ENCODE peak calls at places on chromosomes 3 and 15, in nine cellular contexts. O is EL; V is fibroblast of pulmonary artery; U is ovary; P is mucosa of descending colon; S is transverse colon; L is amniotic stem cell; G is stimulated activated naive CD4-positive, alpha-beta T cell; Y is HT-29. Z is an unnamed sample.

GRCh38 chr3:187276397-187277128 is 15.0 kb downstream of the MASP1 start:
- DNase-seq in O (no peak), V (no peak), U (no peak), P (no peak), S (no peak), L (no peak), G (no peak), Y (no peak), Z (no peak)

GRCh38 chr3:30873667-30874066 is 20.8 kb downstream of the GADL1 start:
- DNase-seq in O (peak; percentile 21), V (no peak), U (no peak), P (no peak), S (no peak), L (no peak), G (no peak), Y (no peak), Z (no peak)

GRCh38 chr3:52204337-52205073 is 6.5 kb downstream of the ALAS1 start:
- DNase-seq in O (peak; percentile 24), V (no peak), U (no peak), P (no peak), S (peak; percentile 37), L (no peak), G (no peak), Y (peak; percentile 12), Z (no peak)

GRCh38 chr15:62946940-62947339 is 95.6 kb upstream of the TPM1 start:
- DNase-seq in O (no peak), V (no peak), U (no peak), P (no peak), S (no peak), L (no peak), G (no peak), Y (no peak), Z (no peak)

GRCh38 chr15:51727141-51727897 is 10.1 kb downstream of the LYSMD2 start:
- DNase-seq in O (peak; percentile 77), V (no peak), U (no peak), P (no peak), S (no peak), L (no peak), G (no peak), Y (no peak), Z (no peak)

GRCh38 chr3:43161684-43162512 is 56.0 kb upstream of the POMGNT2 start:
- DNase-seq in O (peak; percentile 59), V (peak; percentile 84), U (no peak), P (no peak), S (no peak), L (peak; percentile 53), G (no peak), Y (peak; percentile 35), Z (no peak)

GRCh38 chr15:66253643-66254363 is at the start of gene MEGF11:
- DNase-seq in O (peak; percentile 33), V (peak; percentile 41), U (peak; percentile 26), P (no peak), S (peak; percentile 13), L (no peak), G (no peak), Y (no peak), Z (no peak)

GRCh38 chr3:16803019-16803418 is 81.7 kb upstream of the PLCL2 start:
- DNase-seq in O (no peak), V (no peak), U (no peak), P (no peak), S (no peak), L (no peak), G (no peak), Y (no peak), Z (no peak)

GRCh38 chr3:183494341-183494740 is 61.2 kb downstream of the KLHL6 start:
- DNase-seq in O (no peak), V (no peak), U (no peak), P (no peak), S (no peak), L (no peak), G (no peak), Y (no peak), Z (no peak)

GRCh38 chr3:185677146-185677829 is 91.2 kb downstream of the SENP2 start:
- DNase-seq in O (peak; percentile 75), V (peak; percentile 87), U (no peak), P (no peak), S (no peak), L (peak; percentile 54), G (no peak), Y (peak; percentile 92), Z (peak; percentile 57)

GRCh38 chr3:98702166-98702565 is 61.0 kb upstream of the ST3GAL6 start:
- DNase-seq in O (peak; percentile 48), V (peak; percentile 10), U (no peak), P (no peak), S (no peak), L (no peak), G (no peak), Y (no peak), Z (no peak)

GRCh38 chr3:58143417-58144055 is 67.2 kb downstream of the DNASE1L3 start:
- DNase-seq in O (no peak), V (no peak), U (no peak), P (no peak), S (no peak), L (no peak), G (no peak), Y (no peak), Z (no peak)

GRCh38 chr3:10160346-10160745 is 4.4 kb upstream of the IRAK2 start:
- DNase-seq in O (no peak), V (no peak), U (no peak), P (no peak), S (no peak), L (no peak), G (no peak), Y (no peak), Z (no peak)

GRCh38 chr3:99635348-99635747 is 3.0 kb upstream of the COL8A1 start:
- DNase-seq in O (no peak), V (no peak), U (no peak), P (no peak), S (no peak), L (no peak), G (no peak), Y (no peak), Z (no peak)

GRCh38 chr3:11582123-11582968 is 61.4 kb downstream of the VGLL4 start:
- DNase-seq in O (peak; percentile 77), V (peak; percentile 92), U (peak; percentile 84), P (no peak), S (peak; percentile 52), L (peak; percentile 75), G (no peak), Y (peak; percentile 45), Z (peak; percentile 77)

GRCh38 chr3:56303508-56303907 is 164.8 kb downstream of the ERC2 start:
- DNase-seq in O (peak; percentile 33), V (peak; percentile 91), U (no peak), P (no peak), S (no peak), L (peak; percentile 5), G (no peak), Y (peak; percentile 20), Z (peak; percentile 6)

GRCh38 chr3:129629011-129629410 is 22.5 kb upstream of the PLXND1 start:
- DNase-seq in O (no peak), V (no peak), U (no peak), P (no peak), S (no peak), L (no peak), G (no peak), Y (no peak), Z (no peak)

GRCh38 chr3:191260431-191261303 is 61.6 kb downstream of the OSTN start:
- DNase-seq in O (no peak), V (no peak), U (no peak), P (no peak), S (no peak), L (no peak), G (no peak), Y (no peak), Z (no peak)

Z was measured in NCI-H446 treated with DMSO at 0.1 percent for 48 hours.